ENCODE peak calls at places on chromosomes 12 and 14, in six cellular contexts. One of them, this sample, is unnamed. For H3K4me1, the result is how much of the 10 kb centered on the place peaks cover.

GRCh38 chr12:49588281-49588680 is 17.2 kb downstream of the FAM186B start:
- DNase-seq in ovary: no peak
- DNase-seq in right lobe of liver: no peak
- DNase-seq in testis: peak
- DNase-seq in A549: no peak
- DNase-seq in lung: no peak
- DNase-seq in this sample: no peak

GRCh38 chr14:37721976-37722659 is 126.7 kb downstream of the TTC6 start:
- DNase-seq in ovary: no peak
- DNase-seq in right lobe of liver: no peak
- DNase-seq in testis: no peak
- DNase-seq in A549: peak
- DNase-seq in lung: no peak
- DNase-seq in this sample: no peak

GRCh38 chr12:39966251-39966650 is 139.6 kb downstream of the SLC2A13 start:
- DNase-seq in ovary: no peak
- DNase-seq in right lobe of liver: no peak
- DNase-seq in testis: no peak
- DNase-seq in A549: no peak
- DNase-seq in lung: no peak
- DNase-seq in this sample: no peak

GRCh38 chr14:58298880-58299664 is 717 bp downstream of the ARID4A start:
- DNase-seq in ovary: peak
- DNase-seq in right lobe of liver: peak
- DNase-seq in testis: peak
- DNase-seq in A549: no peak
- DNase-seq in lung: peak
- DNase-seq in this sample: peak

GRCh38 chr12:107448198-107448597 is 237.4 kb upstream of the PWP1 start:
- DNase-seq in ovary: no peak
- DNase-seq in right lobe of liver: no peak
- DNase-seq in testis: no peak
- DNase-seq in A549: peak
- DNase-seq in lung: no peak
- DNase-seq in this sample: no peak

GRCh38 chr12:68641138-68641537 is 30.4 kb downstream of the RAP1B start:
- DNase-seq in ovary: no peak
- DNase-seq in right lobe of liver: no peak
- DNase-seq in testis: no peak
- DNase-seq in A549: no peak
- DNase-seq in lung: no peak
- DNase-seq in this sample: no peak

GRCh38 chr14:26597136-26598080 is at the start of gene NOVA1:
- DNase-seq in ovary: peak
- DNase-seq in right lobe of liver: peak
- DNase-seq in testis: peak
- DNase-seq in A549: peak
- DNase-seq in lung: no peak
- DNase-seq in this sample: peak

GRCh38 chr12:49582201-49582600 is 14.3 kb upstream of the MCRS1 start:
- DNase-seq in ovary: no peak
- DNase-seq in right lobe of liver: no peak
- DNase-seq in testis: no peak
- DNase-seq in A549: no peak
- DNase-seq in lung: no peak
- DNase-seq in this sample: no peak

GRCh38 chr12:79927772-79928474 is 7.0 kb downstream of the PPP1R12A start:
- DNase-seq in ovary: no peak
- DNase-seq in right lobe of liver: no peak
- DNase-seq in testis: no peak
- DNase-seq in A549: no peak
- DNase-seq in lung: no peak
- DNase-seq in this sample: peak

GRCh38 chr14:51081712-51082111 is 13.2 kb downstream of the TRIM9 start:
- DNase-seq in ovary: no peak
- DNase-seq in right lobe of liver: no peak
- DNase-seq in testis: no peak
- DNase-seq in A549: no peak
- DNase-seq in lung: no peak
- DNase-seq in this sample: no peak

GRCh38 chr14:53948181-53948884 is 8.3 kb downstream of the BMP4 start:
- DNase-seq in ovary: no peak
- DNase-seq in right lobe of liver: no peak
- DNase-seq in testis: no peak
- DNase-seq in A549: no peak
- DNase-seq in lung: no peak
- DNase-seq in this sample: no peak

GRCh38 chr12:132723015-132723763 is 12.5 kb downstream of the PGAM5 start:
- DNase-seq in ovary: no peak
- DNase-seq in right lobe of liver: no peak
- DNase-seq in testis: no peak
- DNase-seq in A549: no peak
- DNase-seq in lung: no peak
- DNase-seq in this sample: no peak

GRCh38 chr14:61102549-61103466 is 121.8 kb downstream of the SLC38A6 start:
- DNase-seq in ovary: no peak
- DNase-seq in right lobe of liver: peak
- DNase-seq in testis: no peak
- DNase-seq in A549: peak
- DNase-seq in lung: no peak
- DNase-seq in this sample: no peak

GRCh38 chr12:2613674-2614073 is 181.1 kb upstream of the FKBP4 start:
- DNase-seq in ovary: no peak
- DNase-seq in right lobe of liver: no peak
- DNase-seq in testis: no peak
- DNase-seq in A549: peak
- DNase-seq in lung: no peak
- DNase-seq in this sample: no peak

GRCh38 chr12:111029732-111030131 is 109.4 kb upstream of the MYL2 start:
- DNase-seq in ovary: no peak
- DNase-seq in right lobe of liver: no peak
- DNase-seq in testis: no peak
- DNase-seq in A549: no peak
- DNase-seq in lung: no peak
- DNase-seq in this sample: no peak

GRCh38 chr14:98931911-98932310 is 340.1 kb downstream of the BCL11B start:
- DNase-seq in ovary: no peak
- DNase-seq in right lobe of liver: no peak
- DNase-seq in testis: no peak
- DNase-seq in A549: no peak
- DNase-seq in lung: no peak
- DNase-seq in this sample: peak

GRCh38 chr14:69528143-69528542 is 43.6 kb downstream of the PLEKHD1 start:
- DNase-seq in ovary: no peak
- DNase-seq in right lobe of liver: no peak
- DNase-seq in testis: no peak
- DNase-seq in A549: no peak
- DNase-seq in lung: no peak
- DNase-seq in this sample: no peak

GRCh38 chr12:113778432-113779128 is 187.5 kb downstream of the RBM19 start:
- DNase-seq in ovary: no peak
- DNase-seq in right lobe of liver: no peak
- DNase-seq in testis: no peak
- DNase-seq in A549: no peak
- DNase-seq in lung: no peak
- DNase-seq in this sample: no peak

GRCh38 chr12:113776536-113776935 is 189.6 kb downstream of the RBM19 start:
- DNase-seq in ovary: no peak
- DNase-seq in right lobe of liver: no peak
- DNase-seq in testis: no peak
- DNase-seq in A549: no peak
- DNase-seq in lung: no peak
- DNase-seq in this sample: no peak

GRCh38 chr12:113777751-113778150 is 188.4 kb downstream of the RBM19 start:
- DNase-seq in ovary: no peak
- DNase-seq in right lobe of liver: no peak
- DNase-seq in testis: no peak
- DNase-seq in A549: no peak
- DNase-seq in lung: no peak
- DNase-seq in this sample: no peak

GRCh38 chr12:113781415-113782198 is 184.5 kb downstream of the RBM19 start:
- DNase-seq in ovary: no peak
- DNase-seq in right lobe of liver: no peak
- DNase-seq in testis: no peak
- DNase-seq in A549: no peak
- DNase-seq in lung: no peak
- DNase-seq in this sample: no peak

DNA sequence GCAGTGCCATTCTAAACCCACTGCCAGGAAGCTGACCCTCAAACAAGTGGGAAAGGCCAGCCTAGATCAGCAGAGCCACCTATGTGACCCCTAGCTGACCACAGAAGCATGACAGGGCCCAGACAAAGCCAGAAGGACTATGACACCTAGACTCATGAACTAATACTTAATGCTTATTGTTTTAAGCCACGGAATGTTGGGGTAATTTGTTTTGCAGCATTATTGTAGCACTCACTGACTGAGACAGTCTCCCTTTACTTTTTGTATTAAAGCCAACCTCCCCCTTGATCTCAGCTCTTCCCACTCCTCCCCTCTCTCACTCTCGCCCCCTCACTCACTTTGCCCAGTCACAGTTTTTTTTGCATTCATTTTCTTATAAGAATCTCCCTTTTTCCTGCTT is 186.4 kb downstream of the RBM19 start:
- DNase-seq in ovary: no peak
- DNase-seq in right lobe of liver: no peak
- DNase-seq in testis: no peak
- DNase-seq in A549: no peak
- DNase-seq in lung: no peak
- DNase-seq in this sample: no peak
- TF ChIP-seq CTCF in ovary: no peak
- TF ChIP-seq CTCF in right lobe of liver: no peak
- TF ChIP-seq CTCF in testis: no peak
- TF ChIP-seq CTCF in A549: no peak
- TF ChIP-seq CTCF in lung: no peak
- TF ChIP-seq CTCF in this sample: no peak

DNA sequence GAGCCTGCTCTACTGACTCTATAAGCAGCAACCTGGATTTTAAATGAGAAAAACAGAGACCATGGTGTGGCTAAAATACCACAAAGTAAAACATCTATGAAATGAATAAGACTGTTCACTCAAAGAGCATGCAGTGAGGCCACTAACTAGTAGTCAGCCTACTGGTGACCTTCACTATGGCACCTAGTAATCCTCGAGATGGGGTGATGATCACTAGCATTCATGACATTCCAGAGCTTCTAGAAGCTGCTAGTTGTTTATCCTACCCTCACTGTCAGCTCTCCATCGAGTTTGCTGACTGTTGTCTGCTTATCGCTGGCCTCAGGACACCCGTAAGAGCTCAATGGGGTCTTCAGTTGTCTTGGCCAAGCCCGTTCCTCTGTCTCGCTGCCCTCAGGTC is 13.7 kb downstream of the SPTB start:
- DNase-seq in ovary: no peak
- DNase-seq in right lobe of liver: no peak
- DNase-seq in testis: no peak
- DNase-seq in A549: no peak
- DNase-seq in lung: no peak
- DNase-seq in this sample: no peak
- H3K4me1 ChIP-seq in ovary: under half
- H3K4me1 ChIP-seq in right lobe of liver: under half
- H3K4me1 ChIP-seq in testis: under half
- H3K4me1 ChIP-seq in A549: under half
- H3K4me1 ChIP-seq in lung: under half
- H3K4me1 ChIP-seq in this sample: under half

DNA sequence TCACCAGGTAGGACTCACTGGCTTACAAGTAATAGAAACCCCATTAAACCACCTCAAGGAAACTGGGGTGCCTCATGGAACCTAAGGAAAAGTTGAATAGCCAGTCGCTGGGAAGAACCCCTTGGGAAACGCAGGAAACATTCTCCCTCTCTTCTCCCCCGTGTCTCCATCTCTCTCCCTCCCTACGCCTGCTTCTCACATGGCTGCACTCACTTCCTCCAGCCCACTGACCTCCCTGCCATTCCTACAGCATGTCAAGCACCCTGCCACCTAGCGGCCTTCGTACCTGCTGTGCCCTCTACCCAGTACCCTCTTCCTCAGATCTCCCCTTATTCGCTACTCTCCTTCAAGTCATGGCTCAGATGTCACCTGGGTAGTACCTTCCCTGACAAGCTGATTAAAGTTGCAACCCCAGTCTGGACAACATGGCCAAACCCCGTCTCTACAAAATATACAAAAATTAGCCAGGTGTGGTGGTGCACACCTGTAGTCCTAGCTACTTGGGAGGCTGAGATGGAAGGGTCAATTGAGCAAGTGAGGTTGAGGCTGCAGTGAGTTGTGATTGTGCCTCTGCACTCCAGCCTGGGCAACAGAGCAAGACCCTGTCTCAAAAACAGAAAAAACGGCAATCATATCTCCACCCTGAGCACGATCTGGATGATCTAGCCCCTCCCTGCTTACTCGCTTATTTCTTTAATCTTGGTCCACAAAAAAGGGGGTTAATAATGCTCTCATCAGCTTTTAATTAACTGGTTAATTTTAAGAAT is 6.4 kb upstream of the DTX1 start:
- DNase-seq in ovary: no peak
- DNase-seq in right lobe of liver: no peak
- DNase-seq in testis: peak
- DNase-seq in A549: peak
- DNase-seq in lung: no peak
- DNase-seq in this sample: no peak
- TF ChIP-seq CTCF in ovary: no peak
- TF ChIP-seq CTCF in right lobe of liver: peak
- TF ChIP-seq CTCF in testis: peak
- TF ChIP-seq CTCF in A549: peak
- TF ChIP-seq CTCF in lung: no peak
- TF ChIP-seq CTCF in this sample: no peak

GRCh38 chr14:103390605-103391004 is 5.4 kb downstream of the MARK3 start:
- DNase-seq in ovary: no peak
- DNase-seq in right lobe of liver: no peak
- DNase-seq in testis: no peak
- DNase-seq in A549: no peak
- DNase-seq in lung: no peak
- DNase-seq in this sample: no peak
- H3K4me1 ChIP-seq in ovary: under half
- H3K4me1 ChIP-seq in right lobe of liver: half or more
- H3K4me1 ChIP-seq in testis: half or more
- H3K4me1 ChIP-seq in A549: under half
- H3K4me1 ChIP-seq in lung: under half
- H3K4me1 ChIP-seq in this sample: half or more

DNA sequence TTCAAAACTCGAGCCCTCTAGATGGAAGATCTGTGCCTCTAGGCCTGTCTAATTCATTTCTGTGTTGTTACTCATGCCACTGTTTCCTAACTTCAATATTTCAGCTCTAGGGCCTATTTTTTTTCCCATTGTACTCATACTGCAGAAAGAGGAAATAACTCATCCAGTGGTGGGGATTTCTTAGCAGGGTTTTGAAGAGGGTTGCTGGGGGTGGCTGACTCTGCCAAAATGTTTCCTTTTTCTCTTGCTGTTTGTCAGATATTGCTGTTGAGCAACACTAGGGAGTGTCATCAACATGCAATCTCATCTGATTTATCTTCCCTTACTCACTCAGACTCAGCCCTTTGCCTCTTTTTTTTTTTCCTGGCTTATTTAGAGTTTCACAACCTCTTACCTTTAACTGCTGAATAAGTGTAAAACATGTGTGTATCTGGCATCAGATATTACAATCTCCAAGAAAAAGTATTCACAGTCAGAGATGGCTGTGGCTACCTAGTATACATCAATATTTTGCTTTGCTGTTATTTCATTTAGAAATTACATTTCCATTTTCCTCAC is 189.5 kb downstream of the DUSP6 start:
- DNase-seq in ovary: no peak
- DNase-seq in right lobe of liver: peak
- DNase-seq in testis: peak
- DNase-seq in A549: peak
- DNase-seq in lung: peak
- DNase-seq in this sample: no peak
- TF ChIP-seq CTCF in ovary: no peak
- TF ChIP-seq CTCF in right lobe of liver: no peak
- TF ChIP-seq CTCF in testis: no peak
- TF ChIP-seq CTCF in A549: no peak
- TF ChIP-seq CTCF in lung: no peak
- TF ChIP-seq CTCF in this sample: no peak

This sample was measured in CD8-positive, alpha-beta T cell.